ENCODE peak calls at places on chromosomes 3 and 15, in ten cellular contexts. E is HFFc6; J is left ventricle myocardium inferior; Y is coronary artery; X is CD4-positive, alpha-beta T cell; D is epithelial cell of esophagus; Z is Peyer's patch; I is IMR-90; C is nephron progenitor cell; F is dorsolateral prefrontal cortex. W is an unnamed sample.

GRCh38 chr3:54517424-54517823 is 395.1 kb downstream of the CACNA2D3 start:
- DNase-seq in X (no peak), F (no peak), D (no peak), Y (no peak), E (no peak), I (no peak), Z (no peak), C (no peak), J (no peak), W (no peak)

GRCh38 chr15:96296264-96296663 is 34.2 kb upstream of the NR2F2 start:
- DNase-seq in I (peak), Z (no peak), J (no peak), F (no peak), X (no peak), E (peak), D (peak), C (no peak), Y (no peak), W (no peak)

GRCh38 chr3:99934984-99935797 is 117.5 kb downstream of the CMSS1 start:
- DNase-seq in C (no peak), Z (no peak), F (no peak), Y (no peak), X (no peak), E (no peak), J (no peak), I (no peak), D (no peak), W (no peak)

GRCh38 chr15:42059661-42060476 is 34.5 kb downstream of the PLA2G4D start:
- DNase-seq in X (peak), E (peak), D (peak), Y (peak), F (no peak), J (peak), C (peak), Z (peak), I (peak), W (peak)

GRCh38 chr3:111907151-111907550 is 48.1 kb downstream of the PHLDB2 start:
- DNase-seq in C (no peak), E (no peak), J (no peak), F (no peak), X (no peak), I (no peak), D (no peak), Z (no peak), Y (no peak), W (no peak)

GRCh38 chr3:12716605-12717121 is 42.4 kb downstream of the TMEM40 start:
- DNase-seq in I (peak), D (no peak), Y (no peak), X (no peak), J (no peak), C (no peak), E (no peak), F (no peak), Z (no peak), W (no peak)

GRCh38 chr3:169772530-169772950 is 656 bp upstream of the MYNN start:
- DNase-seq in I (peak), F (peak), C (peak), D (peak), Y (no peak), J (peak), X (no peak), E (peak), Z (peak), W (no peak)

GRCh38 chr3:169478566-169479313 is 184.8 kb downstream of the MECOM start:
- DNase-seq in D (peak), E (no peak), C (no peak), Y (no peak), J (no peak), I (peak), F (no peak), X (no peak), Z (no peak), W (no peak)

GRCh38 chr3:125434582-125435011 is 59.5 kb upstream of the ZNF148 start:
- DNase-seq in F (no peak), E (no peak), D (no peak), Y (no peak), C (no peak), I (no peak), Z (no peak), X (no peak), J (no peak), W (no peak)

GRCh38 chr15:77867266-77868047 is 210.1 kb downstream of the TBC1D2B start:
- DNase-seq in E (no peak), D (no peak), X (no peak), C (no peak), I (no peak), Z (no peak), Y (no peak), F (peak), J (no peak), W (no peak)

GRCh38 chr15:78739206-78739605 is 72.1 kb downstream of the ADAMTS7 start:
- DNase-seq in I (no peak), Y (peak), Z (no peak), J (no peak), F (no peak), D (no peak), X (no peak), E (no peak), C (no peak), W (no peak)

GRCh38 chr15:101004986-101005747 is 86.0 kb downstream of the LRRK1 start:
- DNase-seq in D (no peak), X (no peak), F (no peak), E (no peak), I (no peak), C (no peak), Y (peak), Z (no peak), J (no peak), W (no peak)

GRCh38 chr3:100634493-100635272 is 25.3 kb downstream of the ADGRG7 start:
- DNase-seq in X (peak), C (peak), Y (no peak), J (no peak), Z (peak), I (peak), F (no peak), E (peak), D (peak), W (peak)

GRCh38 chr3:175573226-175573625 is 714.1 kb downstream of the NAALADL2 start:
- DNase-seq in I (no peak), F (no peak), C (no peak), Z (no peak), Y (no peak), D (no peak), E (peak), J (no peak), X (no peak), W (no peak)

GRCh38 chr3:192883512-192883911 is 34.1 kb downstream of the MB21D2 start:
- DNase-seq in D (no peak), C (no peak), E (peak), Z (no peak), Y (no peak), J (no peak), X (no peak), F (no peak), I (peak), W (no peak)

GRCh38 chr3:182909318-182910040 is 70.9 kb downstream of the DCUN1D1 start:
- DNase-seq in I (no peak), D (peak), C (no peak), Y (no peak), X (no peak), F (no peak), J (no peak), Z (no peak), E (peak), W (no peak)

GRCh38 chr3:188931531-188931930 is 240.2 kb upstream of the TPRG1 start:
- DNase-seq in Z (no peak), I (no peak), X (no peak), D (no peak), Y (no peak), C (no peak), J (no peak), F (no peak), E (no peak), W (no peak)

GRCh38 chr3:12947504-12948369 is 106.4 kb upstream of the RPL32 start:
- DNase-seq in Z (peak), D (peak), C (no peak), Y (no peak), I (peak), J (peak), X (no peak), F (no peak), E (peak), W (no peak)

GRCh38 chr15:49103002-49103401 is 52.4 kb downstream of the COPS2 start:
- DNase-seq in C (no peak), Y (no peak), X (no peak), J (no peak), D (peak), F (no peak), I (peak), Z (no peak), E (peak), W (no peak)

GRCh38 chr3:11591401-11592266 is 52.1 kb downstream of the VGLL4 start:
- DNase-seq in J (peak), I (peak), C (peak), F (peak), Y (peak), Z (no peak), X (no peak), E (peak), D (peak), W (no peak)

GRCh38 chr3:134696155-134696554 is 45.3 kb upstream of the KY start:
- DNase-seq in C (no peak), J (no peak), Z (no peak), I (no peak), Y (no peak), F (no peak), D (no peak), E (no peak), X (no peak), W (no peak)

GRCh38 chr3:32186097-32186496 is 52.4 kb upstream of the CMTM8 start:
- DNase-seq in I (no peak), Z (no peak), J (no peak), E (no peak), C (no peak), X (no peak), Y (no peak), D (no peak), F (no peak), W (no peak)

GRCh38 chr15:63938486-63939061 is 104.8 kb upstream of the HERC1 start:
- DNase-seq in J (no peak), C (no peak), X (no peak), I (peak), Z (no peak), Y (no peak), E (no peak), F (no peak), D (no peak), W (no peak)

GRCh38 chr3:36729204-36730056 is 34.9 kb downstream of the DCLK3 start:
- DNase-seq in C (no peak), F (no peak), X (no peak), D (peak), J (no peak), Z (no peak), Y (no peak), I (peak), E (peak), W (no peak)

GRCh38 chr15:39610665-39611064 is 29.8 kb downstream of the THBS1 start:
- DNase-seq in F (no peak), Y (no peak), C (no peak), X (no peak), D (no peak), E (no peak), I (no peak), J (no peak), Z (no peak), W (no peak)

GRCh38 chr3:76024640-76025039 is 239.3 kb upstream of the ZNF717 start:
- DNase-seq in D (peak), I (peak), F (no peak), X (no peak), C (no peak), Z (no peak), E (no peak), Y (no peak), J (no peak), W (no peak)

GRCh38 chr3:86563358-86563970 is 427.5 kb downstream of the VGLL3 start:
- DNase-seq in Z (no peak), X (no peak), I (peak), D (peak), J (no peak), F (no peak), C (peak), Y (no peak), E (peak), W (no peak)

GRCh38 chr3:184717608-184717995 is 5.7 kb upstream of the MAGEF1 start:
- DNase-seq in C (no peak), E (no peak), X (no peak), Y (no peak), I (no peak), F (no peak), J (no peak), Z (no peak), D (no peak), W (no peak)

GRCh38 chr15:68650901-68651709 is 72.3 kb downstream of the CORO2B start:
- DNase-seq in C (peak), D (peak), Z (peak), F (peak), E (no peak), J (no peak), I (no peak), X (peak), Y (peak), W (peak)

GRCh38 chr3:192935441-192935840 is 17.8 kb upstream of the MB21D2 start:
- DNase-seq in Z (no peak), F (no peak), J (no peak), C (no peak), X (no peak), Y (no peak), E (peak), I (peak), D (peak), W (no peak)

GRCh38 chr3:141353652-141354495 is 14.4 kb upstream of the ZBTB38 start:
- DNase-seq in X (no peak), Y (no peak), Z (no peak), C (no peak), D (peak), I (no peak), E (no peak), F (no peak), J (no peak), W (no peak)

GRCh38 chr3:37218206-37218605 is 43.8 kb upstream of the LRRFIP2 start:
- DNase-seq in Z (no peak), E (no peak), F (no peak), Y (no peak), I (no peak), D (no peak), X (no peak), J (peak), C (no peak), W (no peak)

GRCh38 chr3:40088527-40089170 is 220.9 kb upstream of the EIF1B start:
- DNase-seq in E (no peak), C (no peak), F (no peak), D (no peak), Y (no peak), J (no peak), X (no peak), I (no peak), Z (no peak), W (no peak)

GRCh38 chr15:99106417-99107220 is 1.7 kb downstream of the SYNM start:
- DNase-seq in D (no peak), C (no peak), J (peak), Y (peak), E (no peak), X (peak), I (peak), F (no peak), Z (no peak), W (no peak)

GRCh38 chr3:8223766-8224165 is 277.9 kb upstream of the LMCD1 start:
- DNase-seq in E (no peak), J (no peak), C (no peak), D (no peak), Z (no peak), I (no peak), Y (no peak), X (no peak), F (no peak), W (no peak)

GRCh38 chr3:8220291-8220690 is 281.3 kb upstream of the LMCD1 start:
- DNase-seq in X (no peak), I (no peak), C (no peak), F (no peak), Y (no peak), E (no peak), Z (no peak), J (no peak), D (peak), W (no peak)
- TF ChIP-seq CTCF in X (no peak), I (no peak), C (no peak), F (no peak), Y (no peak), E (no peak), Z (no peak), J (no peak), D (no peak), W (no peak)

GRCh38 chr3:46076606-46077005 is 49.3 kb upstream of the XCR1 start:
- DNase-seq in C (no peak), J (no peak), E (no peak), I (peak), F (no peak), D (no peak), X (no peak), Y (no peak), Z (no peak), W (no peak)
- TF ChIP-seq CTCF in C (no peak), J (peak), E (peak), I (peak), F (no peak), D (peak), X (peak), Y (no peak), Z (peak), W (no peak)

GRCh38 chr3:132871956-132872355 is 149.7 kb upstream of the NPHP3 start:
- DNase-seq in I (no peak), X (no peak), D (no peak), J (no peak), E (no peak), F (no peak), Z (no peak), Y (no peak), C (no peak), W (no peak)
- TF ChIP-seq CTCF in I (no peak), X (no peak), D (no peak), J (no peak), E (no peak), F (no peak), Z (no peak), Y (no peak), C (no peak), W (no peak)

DNA sequence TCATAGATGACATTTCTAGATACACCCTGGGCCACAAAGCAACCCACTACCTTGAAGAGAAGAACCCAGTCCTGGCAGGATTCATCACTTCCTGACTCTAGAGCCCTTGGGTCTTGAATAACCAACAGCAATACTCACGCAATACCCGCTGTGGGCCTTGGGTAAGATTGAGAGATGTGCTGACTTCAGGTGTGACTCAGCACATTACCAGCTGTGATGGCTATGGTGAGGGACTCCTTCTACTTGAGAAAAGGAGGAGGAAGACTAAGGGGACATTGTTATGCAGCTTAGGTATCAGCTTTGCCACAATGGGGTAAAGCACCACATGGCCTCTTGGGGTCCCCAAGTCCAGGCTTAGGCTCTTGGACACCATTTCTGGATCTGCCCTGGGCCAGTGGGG is 14.9 kb downstream of the C3orf33 start:
- DNase-seq in C (no peak), X (no peak), D (peak), F (no peak), Y (no peak), J (no peak), E (no peak), Z (no peak), I (peak), W (no peak)
- TF ChIP-seq CTCF in C (no peak), X (no peak), D (no peak), F (no peak), Y (no peak), J (no peak), E (no peak), Z (no peak), I (no peak), W (no peak)

DNA sequence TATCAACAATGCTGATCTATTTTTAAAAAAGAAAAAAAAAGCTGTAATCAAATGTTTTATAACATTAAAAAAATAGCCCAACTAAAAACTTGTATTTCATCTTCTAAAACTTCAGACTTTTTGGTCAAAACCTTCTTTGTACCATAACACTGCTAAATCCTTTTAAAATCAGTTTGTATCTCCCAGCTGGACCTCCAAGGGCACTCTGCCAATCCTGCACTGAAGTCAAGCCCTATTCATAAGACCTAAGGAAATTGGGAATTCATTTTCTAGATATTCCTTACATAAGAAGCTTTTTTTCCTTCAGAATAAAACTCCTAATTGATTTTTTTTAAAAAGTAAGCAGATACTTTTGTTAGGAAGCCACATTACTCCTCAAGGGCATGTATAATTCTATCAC is 38.2 kb upstream of the HCLS1 start:
- DNase-seq in I (no peak), X (no peak), C (no peak), Z (no peak), D (no peak), F (no peak), E (no peak), J (peak), Y (no peak), W (no peak)
- TF ChIP-seq CTCF in I (no peak), X (no peak), C (no peak), Z (no peak), D (no peak), F (no peak), E (no peak), J (no peak), Y (no peak), W (no peak)

DNA sequence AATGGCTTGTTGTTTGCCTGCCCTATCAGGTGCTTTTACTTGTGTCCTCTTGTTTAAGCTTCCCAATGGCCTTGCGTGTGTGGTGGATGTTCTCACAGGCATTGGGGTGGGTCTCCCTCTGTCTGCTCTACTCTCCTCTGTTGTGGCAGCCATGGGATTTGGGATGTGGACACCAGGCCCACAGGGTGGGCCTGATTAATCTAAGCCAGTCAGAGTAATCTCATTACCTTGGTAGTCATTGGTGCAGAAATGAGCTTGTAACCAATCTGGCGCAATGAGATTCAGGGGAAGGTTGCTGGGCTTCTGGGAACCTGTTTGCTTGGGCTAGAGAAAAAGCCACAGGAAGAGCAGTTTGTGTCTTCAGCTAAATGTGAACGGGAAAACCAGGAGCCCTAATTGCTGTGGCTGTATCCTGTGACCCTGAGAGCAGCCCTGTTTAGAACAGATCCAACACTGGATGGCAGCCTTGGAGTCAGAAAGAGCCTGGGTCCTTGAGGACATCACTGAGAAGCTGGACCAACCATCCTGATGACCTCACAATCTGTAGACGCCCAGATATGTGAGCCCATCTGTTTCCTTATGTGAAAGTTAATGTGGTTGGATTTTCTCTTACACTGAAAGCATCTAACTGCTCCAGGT is 157.3 kb upstream of the UBE2E1 start:
- DNase-seq in E (peak), I (peak), D (no peak), X (no peak), Z (no peak), Y (no peak), C (no peak), F (no peak), J (no peak), W (no peak)
- TF ChIP-seq CTCF in E (peak), I (peak), D (peak), X (no peak), Z (no peak), Y (no peak), C (no peak), F (no peak), J (peak), W (no peak)

DNA sequence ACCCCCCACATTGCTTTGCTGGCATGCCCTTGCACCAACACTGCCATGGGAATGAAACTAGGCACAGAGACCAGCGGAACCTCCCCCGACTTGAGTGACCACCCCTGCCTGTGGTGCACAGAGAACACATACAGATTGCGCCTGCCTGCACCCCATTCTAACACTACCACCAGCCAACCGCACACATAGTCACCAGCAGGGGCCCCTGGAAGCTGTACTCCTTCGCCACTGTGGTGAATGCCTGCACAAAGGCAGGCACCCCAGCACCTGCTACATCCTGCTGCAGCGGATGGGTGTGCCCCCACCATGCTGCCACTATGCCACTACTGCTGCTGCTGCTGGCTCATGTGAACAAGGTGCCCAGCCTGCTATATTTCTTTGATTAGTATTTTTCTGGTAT is 27.4 kb upstream of the DNAAF4 start:
- DNase-seq in J (no peak), F (no peak), Y (no peak), X (no peak), Z (no peak), C (no peak), D (no peak), E (no peak), I (no peak), W (no peak)
- TF ChIP-seq CTCF in J (no peak), F (no peak), Y (no peak), X (no peak), Z (no peak), C (no peak), D (no peak), E (no peak), I (no peak), W (no peak)

W was measured in natural killer cell.